ENCODE peak calls at places on chromosome 1, in eight cellular contexts. O is lung microvascular endothelial cell; N is T-cell; P is iris pigment epithelial cell; F is RPMI7951; A is activated CD4-positive, alpha-beta T cell treated with anti-CD3 and anti-CD28 coated beads, Interleukin-2, amount 50 U/mL, for 24 hours; S is heart right ventricle; C is stimulated activated CD8-positive, alpha-beta memory T cell treated with anti-CD3 and anti-CD28 coated beads, Interleukin-7, amount 100 ng/mL, for 1 hour. E is an unnamed sample.

GRCh38 chr1:154193821-154194220 is 1.9 kb upstream of the TPM3 start:
- DNase-seq in O (no peak), N (no peak), P (no peak), F (peak; percentile 44), A (no peak), S (peak; percentile 25), C (no peak), E (peak; percentile 19)

GRCh38 chr1:24735619-24736375 is 9.4 kb upstream of the CLIC4 start:
- DNase-seq in O (no peak), N (no peak), P (peak; percentile 57), F (peak; percentile 48), A (no peak), S (peak; percentile 84), C (no peak), E (no peak)

GRCh38 chr1:115501476-115501875 is 140.3 kb upstream of the VANGL1 start:
- DNase-seq in O (no peak), N (no peak), P (no peak), F (no peak), A (no peak), S (no peak), C (no peak), E (no peak)

GRCh38 chr1:227094249-227094966 is 154.3 kb downstream of the COQ8A start:
- DNase-seq in O (no peak), N (no peak), P (no peak), F (no peak), A (no peak), S (no peak), C (no peak), E (peak; percentile 61)

GRCh38 chr1:229336345-229336744 is 6.5 kb downstream of the CCSAP start:
- DNase-seq in O (no peak), N (no peak), P (no peak), F (no peak), A (no peak), S (no peak), C (no peak), E (no peak)

GRCh38 chr1:244672961-244673695 is 20.2 kb downstream of the DESI2 start:
- DNase-seq in O (no peak), N (no peak), P (peak; percentile 52), F (peak; percentile 36), A (no peak), S (peak; percentile 74), C (no peak), E (no peak)

GRCh38 chr1:156082111-156083091 is at the start of gene MEX3A:
- DNase-seq in O (peak; percentile 73), N (peak; percentile 46), P (peak; percentile 67), F (peak; percentile 66), A (peak; percentile 25), S (peak; percentile 76), C (peak; percentile 37), E (peak; percentile 83)

GRCh38 chr1:99397029-99397428 is 132.7 kb downstream of the PLPPR4 start:
- DNase-seq in O (no peak), N (no peak), P (peak; percentile 6), F (no peak), A (no peak), S (no peak), C (no peak), E (no peak)

GRCh38 chr1:236103646-236104218 is 38.6 kb upstream of the GPR137B start:
- DNase-seq in O (peak; percentile 59), N (peak; percentile 59), P (peak; percentile 53), F (peak; percentile 44), A (peak; percentile 36), S (peak; percentile 51), C (peak; percentile 16), E (peak; percentile 60)

GRCh38 chr1:179761296-179761695 is 18.2 kb downstream of the FAM163A start:
- DNase-seq in O (no peak), N (no peak), P (no peak), F (no peak), A (no peak), S (no peak), C (no peak), E (no peak)